ENCODE peak calls at places on chromosome 7, in nine cellular contexts. P is KBM-7; L is brain microvascular endothelial cell; F is epithelial cell of prostate; Q is colonic mucosa; O is SK-N-SH; D is NCI-H1092 treated with DMSO at 0.1 percent for 48 hours; Z is activated gamma-delta T cell treated with Interleukin-2 at 50 U/mL for 16 hours; I is activated naive CD4-positive, alpha-beta T cell. B is an unnamed sample.

GRCh38 chr7:123787227-123788007 is 38.6 kb upstream of the WASL start:
- DNase-seq in Z (no peak), F (no peak), D (no peak), I (no peak), P (no peak), L (no peak), Q (no peak), O (no peak), B (peak; percentile 25)

GRCh38 chr7:5997210-5997808 is 11.5 kb downstream of the PMS2 start:
- DNase-seq in Z (peak; percentile 48), I (peak; percentile 15), F (no peak), D (peak; percentile 55), Q (peak; percentile 53), O (peak; percentile 74), P (peak; percentile 86), L (peak; percentile 43), B (peak; percentile 52)

GRCh38 chr7:116180302-116180701 is 30.0 kb upstream of the TES start:
- DNase-seq in D (peak; percentile 36), Z (peak; percentile 26), F (no peak), O (peak; percentile 71), Q (no peak), I (no peak), P (peak; percentile 66), L (peak; percentile 66), B (peak; percentile 51)

GRCh38 chr7:40700653-40701475 is 566.1 kb downstream of the SUGCT start:
- DNase-seq in Z (no peak), F (no peak), I (no peak), L (no peak), P (peak; percentile 8), Q (no peak), O (no peak), D (no peak), B (no peak)

GRCh38 chr7:158850390-158851174 is 5.8 kb upstream of the DYNC2I1 start:
- DNase-seq in Q (peak; percentile 44), I (no peak), O (no peak), L (no peak), Z (no peak), D (no peak), P (no peak), F (no peak), B (no peak)

GRCh38 chr7:118372530-118372929 is 148.0 kb downstream of the ANKRD7 start:
- DNase-seq in P (peak; percentile 15), O (no peak), L (no peak), D (no peak), Z (no peak), Q (no peak), F (no peak), I (no peak), B (peak; percentile 76)

GRCh38 chr7:100825760-100826545 is 1.4 kb downstream of the EPHB4 start:
- DNase-seq in L (peak; percentile 17), F (no peak), I (no peak), Q (peak; percentile 45), D (no peak), Z (no peak), O (peak; percentile 82), P (peak; percentile 35), B (no peak)

GRCh38 chr7:92645531-92646061 is 55.4 kb upstream of the FAM133B start:
- DNase-seq in F (no peak), O (no peak), Q (peak; percentile 87), L (no peak), Z (no peak), D (peak; percentile 20), P (peak; percentile 67), I (no peak), B (peak; percentile 92)

GRCh38 chr7:135253851-135254815 is 20.5 kb downstream of the STRA8 start:
- DNase-seq in F (peak; percentile 18), Z (no peak), D (no peak), O (no peak), I (no peak), L (peak; percentile 61), P (peak; percentile 79), Q (peak; percentile 46), B (peak; percentile 4)

GRCh38 chr7:27359167-27359731 is 116.6 kb downstream of the EVX1 start:
- DNase-seq in F (no peak), Q (no peak), I (no peak), Z (no peak), D (no peak), O (no peak), P (peak; percentile 39), L (no peak), B (no peak)

GRCh38 chr7:4713183-4713784 is 31.2 kb downstream of the FOXK1 start:
- DNase-seq in O (no peak), I (no peak), P (peak; percentile 17), Q (no peak), D (no peak), Z (no peak), L (no peak), F (no peak), B (no peak)

GRCh38 chr7:108684629-108685028 is 115.0 kb downstream of the DNAJB9 start:
- DNase-seq in F (no peak), D (no peak), O (no peak), Z (no peak), P (no peak), L (no peak), Q (no peak), I (no peak), B (no peak)

GRCh38 chr7:76209310-76209709 is 7.6 kb downstream of the SRRM3 start:
- DNase-seq in F (no peak), Q (no peak), O (no peak), P (no peak), L (no peak), Z (no peak), I (no peak), D (no peak), B (no peak)